ENCODE peak calls at places on chromosomes 5 and 9, in six cellular contexts. G, U, H, V, Q and T are unnamed samples.

GRCh38 chr5:153209687-153210086 is 280.8 kb upstream of the GRIA1 start:
- DNase-seq in H (no peak), Q (no peak), G (no peak), V (no peak), U (no peak), T (no peak)

GRCh38 chr5:179176571-179177230 is 116.5 kb downstream of the ZNF354C start:
- DNase-seq in V (no peak), G (no peak), Q (no peak), H (no peak), U (no peak), T (no peak)

GRCh38 chr9:133401588-133401987 is 16.2 kb downstream of the REXO4 start:
- DNase-seq in G (no peak), V (no peak), U (no peak), H (no peak), Q (no peak), T (no peak)

GRCh38 chr5:150904479-150905311 is at the start of gene ZNF300:
- DNase-seq in Q (peak), G (no peak), H (peak), V (peak), U (peak), T (peak)

GRCh38 chr5:25414746-25415145 is 770.0 kb upstream of the CDH10 start:
- DNase-seq in V (no peak), H (no peak), G (no peak), Q (no peak), U (no peak), T (no peak)

GRCh38 chr5:1156754-1157460 is 44.5 kb upstream of the SLC6A19 start:
- DNase-seq in V (no peak), H (no peak), G (no peak), Q (no peak), U (no peak), T (no peak)

GRCh38 chr9:101094686-101095085 is 66.2 kb downstream of the PLPPR1 start:
- DNase-seq in G (no peak), Q (no peak), U (no peak), V (no peak), H (no peak), T (no peak)

GRCh38 chr5:133967715-133968056 is 739 bp downstream of the C5orf15 start:
- DNase-seq in G (no peak), H (no peak), U (no peak), V (no peak), Q (no peak), T (no peak)

GRCh38 chr5:176901260-176902101 is 2.3 kb upstream of the HK3 start:
- DNase-seq in U (peak), Q (no peak), V (no peak), G (peak), H (peak), T (peak)